ENCODE peak calls at places on chromosomes 2 and 18, in five cellular contexts. J, O, K, Q and F are unnamed samples.

GRCh38 chr2:37284386-37284785 is 40.2 kb downstream of the PRKD3 start:
- DNase-seq in Q (peak), O (no peak), K (no peak), J (peak), F (no peak)

GRCh38 chr2:136281281-136282117 is 163.6 kb upstream of the CXCR4 start:
- DNase-seq in K (no peak), Q (no peak), J (no peak), O (no peak), F (peak)

GRCh38 chr2:46164581-46165301 is 132.5 kb upstream of the EPAS1 start:
- DNase-seq in Q (peak), O (no peak), J (peak), K (no peak), F (no peak)

GRCh38 chr2:191593622-191594416 is 84.1 kb upstream of the NABP1 start:
- DNase-seq in Q (peak), K (no peak), O (no peak), J (peak), F (no peak)

GRCh38 chr2:164606557-164606956 is 14.7 kb downstream of the GRB14 start:
- DNase-seq in Q (peak), K (no peak), O (no peak), J (no peak), F (no peak)

GRCh38 chr2:219492575-219492974 is 6.1 kb upstream of the GMPPA start:
- DNase-seq in K (no peak), Q (no peak), O (no peak), J (no peak), F (no peak)

GRCh38 chr2:109284816-109285215 is 155.8 kb downstream of the SH3RF3 start:
- DNase-seq in K (peak), J (peak), Q (peak), O (no peak), F (no peak)

GRCh38 chr18:51290864-51291263 is 93.4 kb upstream of the MEX3C start:
- DNase-seq in K (no peak), J (peak), Q (no peak), O (no peak), F (no peak)

GRCh38 chr2:233414273-233414654 is 60.0 kb downstream of the DGKD start:
- DNase-seq in K (no peak), J (peak), O (no peak), Q (no peak), F (no peak)

GRCh38 chr2:65320042-65320711 is 92.5 kb downstream of the ACTR2 start:
- DNase-seq in K (no peak), J (peak), Q (peak), O (no peak), F (no peak)

GRCh38 chr18:23718243-23718720 is 29.0 kb downstream of the LAMA3 start:
- DNase-seq in O (no peak), J (peak), Q (peak), K (no peak), F (no peak)

GRCh38 chr18:50030146-50030545 is 164.8 kb downstream of the MYO5B start:
- DNase-seq in Q (no peak), J (no peak), K (no peak), O (no peak), F (no peak)

GRCh38 chr2:67571785-67572718 is 174.9 kb downstream of the ETAA1 start:
- DNase-seq in O (no peak), J (no peak), K (no peak), Q (peak), F (no peak)

GRCh38 chr2:70133521-70134348 is 46.5 kb downstream of the PCBP1 start:
- DNase-seq in O (no peak), Q (no peak), J (peak), K (no peak), F (no peak)

GRCh38 chr18:79960921-79961526 is 3.4 kb upstream of the HSBP1L1 start:
- DNase-seq in J (no peak), O (no peak), Q (no peak), K (no peak), F (no peak)

GRCh38 chr18:10244341-10244740 is 210.1 kb upstream of the APCDD1 start:
- DNase-seq in J (no peak), K (peak), Q (no peak), O (no peak), F (no peak)

GRCh38 chr18:79195716-79196683 is 126.8 kb downstream of the ATP9B start:
- DNase-seq in J (no peak), O (no peak), Q (no peak), K (peak), F (no peak)